ENCODE peak calls at places on chromosomes 2 and 18, in nine cellular contexts. U, B, J, T, L, W, Q, E and D are unnamed samples.

GRCh38 chr2:207166349-207167128 is 791 bp upstream of the KLF7 start:
- DNase-seq in U (peak), B (peak), J (peak), T (no peak), L (peak), W (peak), Q (peak), E (peak), D (no peak)

GRCh38 chr2:152421521-152422367 is 86.8 kb downstream of the FMNL2 start:
- DNase-seq in U (peak), B (peak), J (peak), T (peak), L (peak), W (peak), Q (no peak), E (peak), D (peak)

GRCh38 chr2:72108121-72108520 is 39.5 kb downstream of the CYP26B1 start:
- DNase-seq in U (no peak), B (no peak), J (no peak), T (no peak), L (no peak), W (peak), Q (no peak), E (no peak), D (no peak)

GRCh38 chr2:177754476-177754873 is 318.1 kb downstream of the PDE11A start:
- DNase-seq in U (no peak), B (no peak), J (no peak), T (no peak), L (no peak), W (peak), Q (no peak), E (no peak), D (no peak)

GRCh38 chr18:67359868-67360838 is 156.4 kb downstream of the DSEL start:
- DNase-seq in U (peak), B (peak), J (peak), T (no peak), L (peak), W (peak), Q (no peak), E (peak), D (peak)

GRCh38 chr18:53467756-53468155 is 756.7 kb downstream of the MBD2 start:
- DNase-seq in U (no peak), B (no peak), J (no peak), T (no peak), L (no peak), W (no peak), Q (no peak), E (no peak), D (no peak)

GRCh38 chr2:204850576-204850975 is 305.3 kb downstream of the PARD3B start:
- DNase-seq in U (no peak), B (no peak), J (no peak), T (no peak), L (no peak), W (no peak), Q (no peak), E (no peak), D (no peak)

GRCh38 chr2:10266133-10266620 is 36.5 kb upstream of the HPCAL1 start:
- DNase-seq in U (peak), B (no peak), J (no peak), T (no peak), L (peak), W (peak), Q (no peak), E (no peak), D (no peak)

GRCh38 chr18:27860701-27861107 is 316.2 kb downstream of the CDH2 start:
- DNase-seq in U (no peak), B (no peak), J (peak), T (no peak), L (peak), W (peak), Q (no peak), E (no peak), D (no peak)

GRCh38 chr2:36733215-36733614 is 36.7 kb downstream of the VIT start:
- DNase-seq in U (no peak), B (no peak), J (no peak), T (no peak), L (no peak), W (peak), Q (no peak), E (no peak), D (no peak)

GRCh38 chr2:236174608-236175001 is 6.4 kb upstream of the GBX2 start:
- DNase-seq in U (no peak), B (no peak), J (no peak), T (no peak), L (no peak), W (no peak), Q (no peak), E (no peak), D (no peak)

GRCh38 chr18:75210274-75211001 is at the start of gene TSHZ1:
- DNase-seq in U (peak), B (peak), J (peak), T (peak), L (peak), W (peak), Q (peak), E (peak), D (peak)

GRCh38 chr2:164609790-164610189 is 11.5 kb downstream of the GRB14 start:
- DNase-seq in U (no peak), B (no peak), J (no peak), T (no peak), L (no peak), W (no peak), Q (no peak), E (no peak), D (no peak)